ENCODE peak calls at places on chromosomes 16 and 17, in eight cellular contexts. R is renal cortical epithelial cell; K is stimulated activated CD4-positive, alpha-beta T cell treated with anti-CD3 and anti-CD28 coated beads, TNF-alpha, amount 100 ng/mL, for 48 hours; W is foreskin fibroblast; Z is HT-29; M is ELR; Q is naive thymus-derived CD4-positive, alpha-beta T cell; B is ovary. X is an unnamed sample.

GRCh38 chr16:4529085-4530060 is 9.2 kb downstream of the CDIP1 start:
- DNase-seq in R (peak; percentile 61), K (no peak), W (no peak), Z (no peak), M (peak; percentile 43), Q (peak; percentile 53), B (no peak), X (peak; percentile 87)

GRCh38 chr16:48503779-48504178 is 106.2 kb downstream of the N4BP1 start:
- DNase-seq in R (no peak), K (no peak), W (peak; percentile 81), Z (no peak), M (peak; percentile 32), Q (no peak), B (peak; percentile 86), X (peak; percentile 28)

GRCh38 chr16:6884002-6884401 is 448.6 kb upstream of the RBFOX1 start:
- DNase-seq in R (peak; percentile 75), K (no peak), W (no peak), Z (no peak), M (no peak), Q (no peak), B (no peak), X (no peak)

GRCh38 chr17:74235040-74235581 is 21.7 kb downstream of the TTYH2 start:
- DNase-seq in R (no peak), K (no peak), W (no peak), Z (no peak), M (no peak), Q (no peak), B (no peak), X (no peak)

GRCh38 chr17:79840204-79840988 is 1.2 kb upstream of the CBX4 start:
- DNase-seq in R (no peak), K (no peak), W (peak; percentile 26), Z (no peak), M (peak; percentile 45), Q (peak; percentile 39), B (peak; percentile 86), X (no peak)

GRCh38 chr16:15032547-15033308 is 23.1 kb downstream of the NTAN1 start:
- DNase-seq in R (peak; percentile 58), K (no peak), W (no peak), Z (no peak), M (no peak), Q (peak; percentile 21), B (no peak), X (peak; percentile 58)

GRCh38 chr17:27424941-27425340 is 31.3 kb upstream of the KSR1 start:
- DNase-seq in R (no peak), K (no peak), W (no peak), Z (no peak), M (no peak), Q (no peak), B (no peak), X (no peak)

GRCh38 chr17:78993241-78993956 is 13.7 kb upstream of the LGALS3BP start:
- DNase-seq in R (peak; percentile 26), K (peak; percentile 30), W (peak; percentile 16), Z (peak; percentile 77), M (peak; percentile 71), Q (peak; percentile 47), B (peak; percentile 78), X (no peak)

GRCh38 chr17:55421179-55421934 is at the start of gene MMD:
- DNase-seq in R (no peak), K (no peak), W (no peak), Z (peak; percentile 50), M (peak; percentile 40), Q (peak; percentile 23), B (no peak), X (peak; percentile 33)

GRCh38 chr17:74631468-74632195 is 8.1 kb upstream of the CD300E start:
- DNase-seq in R (no peak), K (no peak), W (peak; percentile 10), Z (no peak), M (peak; percentile 13), Q (no peak), B (no peak), X (no peak)